ENCODE peak calls at places on chromosomes 6 and 20, in nine cellular contexts. P, W, K, Q, S, B, J, X and D are unnamed samples.
A peak's percentile ranks its signal among the peaks of the same experiment; 100 is the strongest.

GRCh38 chr6:81215092-81215432 is 537.4 kb downstream of the TENT5A start:
- DNase-seq in P (no peak), W (no peak), K (no peak), Q (no peak), S (no peak), B (no peak), J (no peak), X (no peak), D (no peak)

GRCh38 chr6:55175078-55175777 is 913 bp downstream of the HCRTR2 start:
- DNase-seq in P (no peak), W (no peak), K (no peak), Q (no peak), S (no peak), B (no peak), J (no peak), X (no peak), D (no peak)

GRCh38 chr6:108999428-108999827 is 95.2 kb downstream of the SESN1 start:
- DNase-seq in P (no peak), W (no peak), K (no peak), Q (no peak), S (no peak), B (no peak), J (no peak), X (no peak), D (no peak)

GRCh38 chr6:47407295-47408281 is 70.0 kb upstream of the CD2AP start:
- DNase-seq in P (no peak), W (no peak), K (no peak), Q (no peak), S (peak; percentile 95), B (no peak), J (peak; percentile 69), X (no peak), D (no peak)

GRCh38 chr20:5658897-5659296 is 91.3 kb upstream of the SHLD1 start:
- DNase-seq in P (peak; percentile 70), W (peak; percentile 88), K (peak; percentile 82), Q (peak; percentile 72), S (peak; percentile 12), B (no peak), J (peak; percentile 90), X (peak; percentile 57), D (peak; percentile 54)

GRCh38 chr6:37314803-37315515 is 38.8 kb upstream of the RNF8 start:
- DNase-seq in P (no peak), W (no peak), K (no peak), Q (peak; percentile 56), S (peak; percentile 48), B (no peak), J (peak; percentile 38), X (peak; percentile 71), D (no peak)

GRCh38 chr20:22579711-22580697 is 4.4 kb downstream of the FOXA2 start:
- DNase-seq in P (no peak), W (no peak), K (no peak), Q (no peak), S (no peak), B (no peak), J (no peak), X (no peak), D (no peak)

GRCh38 chr20:4449977-4450715 is 271.6 kb upstream of the PRND start:
- DNase-seq in P (no peak), W (no peak), K (no peak), Q (no peak), S (peak; percentile 58), B (no peak), J (peak; percentile 55), X (peak; percentile 16), D (peak; percentile 18)

GRCh38 chr20:43431120-43431519 is 26.6 kb upstream of the SRSF6 start:
- DNase-seq in P (no peak), W (no peak), K (no peak), Q (no peak), S (no peak), B (no peak), J (no peak), X (no peak), D (no peak)

GRCh38 chr20:43434565-43434964 is 23.1 kb upstream of the SRSF6 start:
- DNase-seq in P (no peak), W (no peak), K (peak; percentile 30), Q (no peak), S (no peak), B (no peak), J (no peak), X (no peak), D (no peak)

GRCh38 chr20:43433250-43433854 is 24.3 kb upstream of the SRSF6 start:
- DNase-seq in P (no peak), W (no peak), K (no peak), Q (no peak), S (no peak), B (no peak), J (no peak), X (no peak), D (no peak)

GRCh38 chr20:43430265-43430664 is 27.4 kb upstream of the SRSF6 start:
- DNase-seq in P (no peak), W (no peak), K (no peak), Q (no peak), S (no peak), B (no peak), J (no peak), X (no peak), D (no peak)

GRCh38 chr20:43432498-43432897 is 25.2 kb upstream of the SRSF6 start:
- DNase-seq in P (no peak), W (no peak), K (no peak), Q (no peak), S (peak; percentile 36), B (no peak), J (no peak), X (no peak), D (no peak)
- TF ChIP-seq CTCF in P (no peak), W (no peak), K (no peak), Q (no peak), S (peak; percentile 42), B (no peak), J (no peak), X (no peak), D (no peak)

GRCh38 chr6:165854863-165855593 is 192.0 kb upstream of the PDE10A start:
- DNase-seq in P (no peak), W (no peak), K (no peak), Q (no peak), S (no peak), B (no peak), J (no peak), X (no peak), D (no peak)

GRCh38 chr6:165861226-165861625 is 198.2 kb upstream of the PDE10A start:
- DNase-seq in P (no peak), W (no peak), K (no peak), Q (no peak), S (no peak), B (no peak), J (no peak), X (no peak), D (no peak)

GRCh38 chr6:165855856-165856255 is 192.8 kb upstream of the PDE10A start:
- DNase-seq in P (no peak), W (no peak), K (no peak), Q (no peak), S (no peak), B (no peak), J (no peak), X (no peak), D (no peak)

GRCh38 chr6:165854061-165854862 is 191.2 kb upstream of the PDE10A start:
- DNase-seq in P (no peak), W (no peak), K (no peak), Q (no peak), S (no peak), B (no peak), J (no peak), X (no peak), D (no peak)

DNA sequence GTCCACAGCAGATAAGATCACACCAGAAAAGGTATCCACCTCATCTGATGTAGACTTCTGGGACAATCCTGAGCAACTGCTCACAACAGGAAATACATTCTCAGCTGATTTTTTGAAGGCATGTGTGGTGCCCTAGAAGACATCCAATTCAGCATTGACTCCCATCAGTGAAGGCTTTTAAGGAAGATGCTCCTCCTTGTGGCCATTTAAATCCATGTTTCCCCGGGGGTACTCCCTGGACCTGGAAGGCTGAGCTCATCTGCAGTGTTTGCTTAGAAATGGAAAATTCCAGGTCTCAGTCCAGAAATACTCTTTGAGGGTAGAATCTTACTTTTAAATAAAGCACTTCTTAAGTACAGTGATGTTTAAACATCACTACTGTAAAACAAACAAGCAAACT is 195.5 kb upstream of the PDE10A start:
- DNase-seq in P (no peak), W (no peak), K (no peak), Q (no peak), S (peak; percentile 15), B (no peak), J (peak; percentile 43), X (no peak), D (no peak)
- TF ChIP-seq CTCF in P (no peak), W (no peak), K (no peak), Q (peak; percentile 22), S (peak; percentile 37), B (no peak), J (peak; percentile 8), X (no peak), D (no peak)

DNA sequence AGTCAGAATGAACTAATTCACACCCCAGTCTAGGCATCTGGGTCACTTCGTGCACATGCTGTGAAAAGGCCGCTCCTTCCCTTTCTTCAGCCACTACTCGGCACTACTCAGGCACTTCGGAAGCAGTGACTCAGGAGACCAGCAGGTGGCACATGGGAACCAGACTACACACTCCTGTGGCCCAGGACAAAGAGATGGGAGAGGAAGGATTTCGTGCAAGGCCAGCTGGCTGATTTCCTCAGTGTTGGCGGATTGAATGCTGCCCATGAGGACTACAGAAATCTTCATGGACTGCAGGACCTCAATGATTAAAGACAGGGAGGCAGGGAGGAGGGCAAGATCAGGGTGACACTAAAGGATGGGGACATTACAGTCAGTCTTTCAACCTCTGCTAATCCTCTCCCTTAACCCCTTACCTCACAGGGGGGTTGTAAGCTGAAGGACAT is 117.8 kb upstream of the SPACA1 start:
- DNase-seq in P (peak; percentile 38), W (peak; percentile 93), K (peak; percentile 88), Q (peak; percentile 77), S (peak; percentile 75), B (peak; percentile 13), J (peak; percentile 74), X (peak; percentile 83), D (peak; percentile 87)
- TF ChIP-seq CTCF in P (peak; percentile 64), W (no peak), K (peak; percentile 88), Q (peak; percentile 76), S (peak; percentile 79), B (peak; percentile 77), J (peak; percentile 68), X (peak; percentile 96), D (peak; percentile 76)

DNA sequence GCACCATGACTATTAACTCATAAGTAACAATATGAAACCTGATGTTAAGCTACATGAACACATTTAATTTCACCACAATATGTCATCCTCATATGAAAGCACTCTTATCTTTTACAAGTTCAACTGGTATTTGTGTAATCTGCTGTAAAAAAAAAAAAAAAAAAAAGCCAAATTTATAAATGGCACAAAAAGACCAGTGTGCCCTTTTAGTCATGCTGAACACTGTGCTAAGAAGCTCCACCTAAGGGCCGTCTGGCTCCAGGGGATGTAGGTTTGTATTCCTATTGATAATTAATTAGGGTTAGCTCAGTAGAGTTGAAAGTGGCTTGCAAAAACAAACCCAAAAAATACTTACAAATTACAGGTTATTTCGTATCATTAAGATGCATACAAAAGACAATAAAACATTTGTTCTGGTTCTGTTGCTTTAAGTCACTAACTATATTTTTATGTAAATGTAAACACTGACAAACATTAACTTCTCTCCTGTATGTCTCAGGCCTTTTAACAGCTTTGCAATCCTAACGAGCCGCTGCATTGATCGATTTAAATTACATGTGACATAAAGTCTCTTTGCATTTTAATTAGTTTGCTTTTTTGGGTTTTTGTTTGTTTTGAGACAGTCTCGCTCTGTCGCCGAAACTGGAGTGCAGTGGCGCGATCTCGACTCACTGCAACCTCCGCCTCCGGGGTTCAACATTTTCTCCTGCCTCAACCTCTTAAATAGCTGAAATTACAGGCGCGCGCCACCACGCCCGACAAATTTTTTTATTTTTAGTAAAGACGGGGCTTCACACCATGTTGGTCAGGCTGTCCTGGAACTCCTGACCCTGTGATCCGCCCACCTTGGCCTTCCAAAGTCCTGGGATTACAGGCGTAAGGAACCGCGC is 110.8 kb downstream of the HFE start:
- DNase-seq in P (no peak), W (no peak), K (peak; percentile 83), Q (no peak), S (peak; percentile 47), B (no peak), J (no peak), X (peak; percentile 80), D (no peak)
- TF ChIP-seq CTCF in P (no peak), W (no peak), K (no peak), Q (no peak), S (peak; percentile 9), B (no peak), J (no peak), X (no peak), D (no peak)